ENCODE peak calls at places on chromosomes 16 and 17, in nine cellular contexts. B is NCI-H2171 treated with DMSO at 0.1 percent for 48 hours, C is aorta, R is activated gamma-delta T cell treated with Interleukin-2 at 50 U/mL for 16 hours, D is heart right ventricle, J is NCI-H2029 treated with DMSO at 0.1 percent for 48 hours, L is ELF-1, E is T-helper 9 cell, V is GM23338. O is an unnamed sample.

GRCh38 chr17:17499402-17500145 is 3.4 kb upstream of the RASD1 start:
- DNase-seq in B (no peak), C (peak), R (no peak), D (no peak), J (no peak), L (no peak), E (no peak), V (no peak), O (no peak)

GRCh38 chr16:68229431-68230175 is 6.3 kb downstream of the ESRP2 start:
- DNase-seq in B (peak), C (no peak), R (no peak), D (no peak), J (no peak), L (peak), E (peak), V (peak), O (peak)

GRCh38 chr16:72468582-72468981 is 296.6 kb upstream of the PMFBP1 start:
- DNase-seq in B (no peak), C (no peak), R (no peak), D (no peak), J (no peak), L (no peak), E (no peak), V (no peak), O (peak)

GRCh38 chr17:50539762-50540440 is 7.1 kb upstream of the SPATA20 start:
- DNase-seq in B (no peak), C (no peak), R (no peak), D (no peak), J (no peak), L (peak), E (no peak), V (peak), O (peak)

GRCh38 chr17:73657473-73658116 is 13.3 kb upstream of the SDK2 start:
- DNase-seq in B (peak), C (peak), R (peak), D (peak), J (no peak), L (peak), E (no peak), V (peak), O (peak)

GRCh38 chr17:65730711-65731169 is 169.3 kb upstream of the AXIN2 start:
- DNase-seq in B (no peak), C (no peak), R (no peak), D (no peak), J (no peak), L (no peak), E (no peak), V (no peak), O (no peak)

GRCh38 chr17:39123627-39124026 is 27.8 kb downstream of the PLXDC1 start:
- DNase-seq in B (no peak), C (no peak), R (no peak), D (peak), J (no peak), L (no peak), E (no peak), V (no peak), O (peak)

GRCh38 chr16:86608301-86608747 is 30.0 kb downstream of the FOXL1 start:
- DNase-seq in B (no peak), C (no peak), R (no peak), D (no peak), J (no peak), L (no peak), E (no peak), V (no peak), O (no peak)

GRCh38 chr16:28110479-28110878 is 47.0 kb upstream of the GSG1L start:
- DNase-seq in B (no peak), C (no peak), R (no peak), D (no peak), J (no peak), L (no peak), E (no peak), V (no peak), O (no peak)

GRCh38 chr17:9862191-9862590 is 36.5 kb downstream of the GLP2R start:
- DNase-seq in B (no peak), C (no peak), R (no peak), D (no peak), J (no peak), L (no peak), E (no peak), V (no peak), O (no peak)

GRCh38 chr17:81814748-81815645 is 11.0 kb downstream of the GCGR start:
- DNase-seq in B (peak), C (no peak), R (no peak), D (no peak), J (no peak), L (peak), E (no peak), V (no peak), O (peak)

GRCh38 chr17:58336456-58337094 is 8.0 kb upstream of the TSPOAP1 start:
- DNase-seq in B (no peak), C (peak), R (no peak), D (no peak), J (no peak), L (peak), E (no peak), V (no peak), O (no peak)

O was measured in NCI-H69.